ENCODE peak calls at places on chromosomes 1 and 21, in five cellular contexts. I is T-cell, W is bronchial epithelial cell, A is AG09319, U is Panc1. P is an unnamed sample.
A peak's percentile ranks its signal among the peaks of the same experiment; 100 is the strongest.

GRCh38 chr1:19212167-19212566 is 2.1 kb upstream of the UBR4 start:
- DNase-seq in I (no peak), W (no peak), A (no peak), U (no peak), P (no peak)

GRCh38 chr1:1250828-1251284 is 4.3 kb upstream of the C1QTNF12 start:
- DNase-seq in I (peak; percentile 73), W (peak; percentile 87), A (no peak), U (no peak), P (no peak)

GRCh38 chr21:36751383-36751782 is 52.5 kb downstream of the SIM2 start:
- DNase-seq in I (no peak), W (no peak), A (no peak), U (no peak), P (no peak)

GRCh38 chr1:92211166-92211565 is 6.5 kb upstream of the C1orf146 start:
- DNase-seq in I (no peak), W (peak; percentile 41), A (no peak), U (no peak), P (peak; percentile 86)

GRCh38 chr1:17717595-17717994 is 37.5 kb upstream of the ACTL8 start:
- DNase-seq in I (no peak), W (no peak), A (no peak), U (no peak), P (no peak)

GRCh38 chr1:14987829-14988603 is 165.5 kb upstream of the TMEM51 start:
- DNase-seq in I (no peak), W (no peak), A (no peak), U (no peak), P (peak; percentile 14)

GRCh38 chr1:3051270-3052268 is 17.4 kb upstream of the PRDM16 start:
- DNase-seq in I (no peak), W (no peak), A (no peak), U (no peak), P (no peak)

GRCh38 chr1:242523968-242524570 is 428 bp downstream of the PLD5 start:
- DNase-seq in I (no peak), W (peak; percentile 12), A (no peak), U (no peak), P (peak; percentile 45)

GRCh38 chr1:41980872-41981653 is 62.3 kb upstream of the HIVEP3 start:
- DNase-seq in I (no peak), W (peak; percentile 7), A (no peak), U (no peak), P (no peak)

GRCh38 chr1:61921435-61921834 is 179.2 kb downstream of the PATJ start:
- DNase-seq in I (no peak), W (no peak), A (no peak), U (no peak), P (peak; percentile 15)

GRCh38 chr1:229941785-229942184 is 125.3 kb upstream of the GALNT2 start:
- DNase-seq in I (no peak), W (no peak), A (no peak), U (no peak), P (no peak)

GRCh38 chr1:246117066-246117791 is 389.9 kb downstream of the SMYD3 start:
- DNase-seq in I (peak; percentile 54), W (peak; percentile 67), A (peak; percentile 20), U (no peak), P (peak; percentile 63)

GRCh38 chr1:56799605-56800398 is 19.4 kb downstream of the FYB2 start:
- DNase-seq in I (no peak), W (peak; percentile 50), A (peak; percentile 16), U (no peak), P (peak; percentile 38)

GRCh38 chr1:188027613-188028012 is 1198.9 kb downstream of the PLA2G4A start:
- DNase-seq in I (no peak), W (peak; percentile 99), A (no peak), U (peak; percentile 96), P (peak; percentile 73)

GRCh38 chr1:2866415-2867086 is 65.1 kb upstream of the TTC34 start:
- DNase-seq in I (no peak), W (no peak), A (no peak), U (no peak), P (no peak)

GRCh38 chr1:53365405-53366063 is 37.7 kb upstream of the LRP8 start:
- DNase-seq in I (no peak), W (no peak), A (no peak), U (no peak), P (no peak)

GRCh38 chr21:29305068-29305467 is 6.3 kb downstream of the BACH1 start:
- DNase-seq in I (no peak), W (no peak), A (no peak), U (no peak), P (peak; percentile 57)

GRCh38 chr1:183306317-183307042 is 111.7 kb downstream of the NMNAT2 start:
- DNase-seq in I (no peak), W (no peak), A (no peak), U (no peak), P (peak; percentile 23)

GRCh38 chr1:51622455-51622913 is 5.6 kb downstream of the OSBPL9 start:
- DNase-seq in I (no peak), W (peak; percentile 91), A (no peak), U (peak; percentile 48), P (peak; percentile 85)

GRCh38 chr1:160354388-160354985 is 11.3 kb downstream of the NCSTN start:
- DNase-seq in I (no peak), W (peak; percentile 30), A (no peak), U (no peak), P (peak; percentile 50)

GRCh38 chr1:43389326-43390313 is at the start of the genes MED8 and SZT2:
- DNase-seq in I (peak; percentile 91), W (peak; percentile 90), A (peak; percentile 80), U (peak; percentile 90), P (peak; percentile 94)

GRCh38 chr1:59816318-59816878 is 1.6 kb downstream of the HOOK1 start:
- DNase-seq in I (no peak), W (no peak), A (no peak), U (no peak), P (no peak)

GRCh38 chr21:46295996-46296752 is 10.0 kb downstream of the YBEY start:
- DNase-seq in I (peak; percentile 43), W (no peak), A (peak; percentile 57), U (no peak), P (peak; percentile 92)

GRCh38 chr1:45526135-45526644 is 4.5 kb upstream of the PRDX1 start:
- DNase-seq in I (no peak), W (no peak), A (no peak), U (no peak), P (no peak)

GRCh38 chr21:42865361-42866160 is 13.8 kb downstream of the WDR4 start:
- DNase-seq in I (no peak), W (no peak), A (no peak), U (no peak), P (peak; percentile 50)

GRCh38 chr1:214493126-214493796 is 58.1 kb downstream of the PTPN14 start:
- DNase-seq in I (no peak), W (no peak), A (no peak), U (no peak), P (peak; percentile 84)

GRCh38 chr1:227889863-227890405 is 57.8 kb downstream of the WNT9A start:
- DNase-seq in I (no peak), W (no peak), A (no peak), U (no peak), P (no peak)

GRCh38 chr1:12604114-12604874 is 13.7 kb downstream of the DHRS3 start:
- DNase-seq in I (peak; percentile 55), W (peak; percentile 96), A (peak; percentile 93), U (peak; percentile 91), P (peak; percentile 96)

GRCh38 chr1:52662645-52663313 is 29.8 kb downstream of the SHISAL2A start:
- DNase-seq in I (no peak), W (peak; percentile 98), A (no peak), U (no peak), P (peak; percentile 50)

GRCh38 chr1:5779608-5780323 is 212.5 kb downstream of the NPHP4 start:
- DNase-seq in I (no peak), W (peak; percentile 3), A (no peak), U (no peak), P (no peak)

GRCh38 chr1:208834346-208835081 is 590.3 kb upstream of the PLXNA2 start:
- DNase-seq in I (no peak), W (peak; percentile 41), A (no peak), U (no peak), P (peak; percentile 23)

GRCh38 chr1:236025836-236026235 is 39.1 kb downstream of the NID1 start:
- DNase-seq in I (no peak), W (no peak), A (no peak), U (no peak), P (no peak)

GRCh38 chr21:45892156-45892919 is 89.2 kb upstream of the COL6A1 start:
- DNase-seq in I (no peak), W (no peak), A (no peak), U (no peak), P (no peak)

GRCh38 chr1:47388548-47389238 is 27.4 kb upstream of the FOXE3 start:
- DNase-seq in I (no peak), W (peak; percentile 58), A (no peak), U (peak; percentile 66), P (peak; percentile 81)

GRCh38 chr1:154851392-154852177 is 18.5 kb downstream of the KCNN3 start:
- DNase-seq in I (no peak), W (no peak), A (no peak), U (no peak), P (no peak)

GRCh38 chr21:44990921-44991320 is 51.1 kb downstream of the SLX9 start:
- DNase-seq in I (no peak), W (no peak), A (no peak), U (no peak), P (no peak)

P was measured in GM23248.